ENCODE peak calls at places on chromosomes 12 and 14, in six cellular contexts. One of them, this sample, is unnamed.

GRCh38 chr14:93234798-93235197 is 27.7 kb downstream of the UBR7 start:
- DNase-seq in mesendoderm: peak
- DNase-seq in colonic mucosa: no peak
- DNase-seq in H9: no peak
- DNase-seq in MM.1S: no peak
- DNase-seq in astrocyte: peak
- DNase-seq in this sample: peak

GRCh38 chr12:57001448-57001906 is 4.9 kb downstream of the ZBTB39 start:
- DNase-seq in mesendoderm: peak
- DNase-seq in H9: peak
- DNase-seq in colonic mucosa: peak
- DNase-seq in astrocyte: no peak
- DNase-seq in MM.1S: peak
- DNase-seq in this sample: peak

GRCh38 chr12:6295187-6295811 is 15.2 kb upstream of the PLEKHG6 start:
- DNase-seq in astrocyte: peak
- DNase-seq in H9: no peak
- DNase-seq in MM.1S: no peak
- DNase-seq in mesendoderm: peak
- DNase-seq in colonic mucosa: peak
- DNase-seq in this sample: peak

GRCh38 chr12:94109154-94109553 is 39.2 kb upstream of the PLXNC1 start:
- DNase-seq in H9: no peak
- DNase-seq in mesendoderm: no peak
- DNase-seq in astrocyte: peak
- DNase-seq in colonic mucosa: no peak
- DNase-seq in MM.1S: no peak
- DNase-seq in this sample: peak

GRCh38 chr12:101521136-101521535 is 46.0 kb downstream of the SPIC start:
- DNase-seq in mesendoderm: peak
- DNase-seq in H9: no peak
- DNase-seq in astrocyte: no peak
- DNase-seq in colonic mucosa: no peak
- DNase-seq in MM.1S: no peak
- DNase-seq in this sample: no peak

GRCh38 chr14:31137214-31137889 is 70.2 kb downstream of the HECTD1 start:
- DNase-seq in mesendoderm: peak
- DNase-seq in H9: no peak
- DNase-seq in colonic mucosa: peak
- DNase-seq in MM.1S: no peak
- DNase-seq in astrocyte: no peak
- DNase-seq in this sample: no peak

GRCh38 chr14:103729496-103730448 is 14.2 kb downstream of the ZFYVE21 start:
- DNase-seq in mesendoderm: no peak
- DNase-seq in astrocyte: no peak
- DNase-seq in colonic mucosa: no peak
- DNase-seq in H9: no peak
- DNase-seq in MM.1S: no peak
- DNase-seq in this sample: no peak

GRCh38 chr14:25197885-25198284 is 147.9 kb upstream of the STXBP6 start:
- DNase-seq in MM.1S: no peak
- DNase-seq in mesendoderm: no peak
- DNase-seq in astrocyte: no peak
- DNase-seq in H9: no peak
- DNase-seq in colonic mucosa: no peak
- DNase-seq in this sample: no peak

GRCh38 chr14:72523397-72524157 is 370.3 kb downstream of the DPF3 start:
- DNase-seq in H9: no peak
- DNase-seq in astrocyte: no peak
- DNase-seq in colonic mucosa: no peak
- DNase-seq in MM.1S: no peak
- DNase-seq in mesendoderm: no peak
- DNase-seq in this sample: peak

GRCh38 chr12:27237790-27238771 is 6.0 kb upstream of the STK38L start:
- DNase-seq in MM.1S: peak
- DNase-seq in colonic mucosa: no peak
- DNase-seq in astrocyte: no peak
- DNase-seq in mesendoderm: peak
- DNase-seq in H9: no peak
- DNase-seq in this sample: peak

GRCh38 chr14:60922050-60922449 is 58.8 kb downstream of the TRMT5 start:
- DNase-seq in astrocyte: peak
- DNase-seq in H9: no peak
- DNase-seq in colonic mucosa: no peak
- DNase-seq in MM.1S: no peak
- DNase-seq in mesendoderm: no peak
- DNase-seq in this sample: peak

GRCh38 chr12:48389409-48389808 is 38.7 kb upstream of the ZNF641 start:
- DNase-seq in MM.1S: no peak
- DNase-seq in H9: no peak
- DNase-seq in astrocyte: no peak
- DNase-seq in mesendoderm: no peak
- DNase-seq in colonic mucosa: no peak
- DNase-seq in this sample: no peak

GRCh38 chr12:20300457-20300856 is 67.9 kb upstream of the PDE3A start:
- DNase-seq in MM.1S: no peak
- DNase-seq in H9: no peak
- DNase-seq in mesendoderm: no peak
- DNase-seq in astrocyte: no peak
- DNase-seq in colonic mucosa: no peak
- DNase-seq in this sample: no peak

GRCh38 chr12:13610280-13610679 is 371.1 kb downstream of the GRIN2B start:
- DNase-seq in H9: no peak
- DNase-seq in MM.1S: no peak
- DNase-seq in astrocyte: no peak
- DNase-seq in mesendoderm: no peak
- DNase-seq in colonic mucosa: no peak
- DNase-seq in this sample: no peak

DNA sequence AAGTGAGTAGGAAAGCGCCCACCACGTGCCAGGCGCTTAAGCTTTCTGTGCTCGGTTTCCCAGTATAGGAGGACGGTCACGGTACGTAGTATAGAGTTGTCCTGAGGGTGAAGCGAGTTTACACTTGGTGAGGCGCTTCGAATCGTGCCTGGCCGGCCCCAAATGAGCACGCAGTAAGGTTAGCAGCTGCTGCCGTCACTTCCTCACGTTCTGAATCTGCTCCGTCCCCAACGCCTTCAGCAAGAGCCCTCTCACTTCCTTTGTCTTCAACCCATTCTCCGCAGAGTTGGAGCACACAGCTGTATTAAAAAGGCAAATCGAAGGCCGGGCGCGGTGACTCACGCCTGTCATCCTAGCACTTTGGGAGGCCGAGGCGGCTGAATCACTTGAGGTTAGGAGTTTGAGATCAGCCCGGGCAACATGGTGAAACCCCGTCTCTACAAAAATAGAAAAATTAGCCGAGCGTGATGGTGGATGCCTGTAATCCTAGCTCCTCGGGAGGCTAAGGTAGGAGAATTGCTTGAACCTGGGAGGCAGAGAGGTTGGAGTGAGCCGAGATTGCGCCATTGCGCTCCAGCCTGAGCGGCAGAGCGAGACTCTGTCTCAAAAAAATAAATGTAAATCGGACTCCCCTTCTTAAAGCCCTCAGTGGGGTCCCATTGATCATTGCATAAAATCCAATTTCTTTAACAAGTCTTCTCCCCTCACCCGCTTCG is 725 bp downstream of the TDP1 start:
- DNase-seq in colonic mucosa: peak
- DNase-seq in astrocyte: peak
- DNase-seq in MM.1S: peak
- DNase-seq in H9: peak
- DNase-seq in mesendoderm: peak
- DNase-seq in this sample: peak
- H3K9ac ChIP-seq in colonic mucosa: peak
- H3K9ac ChIP-seq in astrocyte: peak
- H3K9ac ChIP-seq in MM.1S: peak
- H3K9ac ChIP-seq in H9: peak
- H3K9ac ChIP-seq in mesendoderm: peak
- H3K9ac ChIP-seq in this sample: peak

GRCh38 chr12:120955232-120955631 is 23.1 kb upstream of the HNF1A start:
- DNase-seq in mesendoderm: peak
- DNase-seq in MM.1S: no peak
- DNase-seq in astrocyte: no peak
- DNase-seq in H9: peak
- DNase-seq in colonic mucosa: no peak
- DNase-seq in this sample: no peak

GRCh38 chr12:120960657-120961056 is 17.7 kb upstream of the HNF1A start:
- DNase-seq in astrocyte: no peak
- DNase-seq in colonic mucosa: no peak
- DNase-seq in mesendoderm: no peak
- DNase-seq in H9: no peak
- DNase-seq in MM.1S: no peak
- DNase-seq in this sample: no peak

GRCh38 chr12:120959111-120959878 is 19.0 kb upstream of the HNF1A start:
- DNase-seq in H9: no peak
- DNase-seq in astrocyte: no peak
- DNase-seq in colonic mucosa: no peak
- DNase-seq in MM.1S: no peak
- DNase-seq in mesendoderm: no peak
- DNase-seq in this sample: no peak

GRCh38 chr12:120961604-120962486 is 16.5 kb upstream of the HNF1A start:
- DNase-seq in astrocyte: no peak
- DNase-seq in mesendoderm: no peak
- DNase-seq in colonic mucosa: peak
- DNase-seq in MM.1S: no peak
- DNase-seq in H9: peak
- DNase-seq in this sample: no peak

DNA sequence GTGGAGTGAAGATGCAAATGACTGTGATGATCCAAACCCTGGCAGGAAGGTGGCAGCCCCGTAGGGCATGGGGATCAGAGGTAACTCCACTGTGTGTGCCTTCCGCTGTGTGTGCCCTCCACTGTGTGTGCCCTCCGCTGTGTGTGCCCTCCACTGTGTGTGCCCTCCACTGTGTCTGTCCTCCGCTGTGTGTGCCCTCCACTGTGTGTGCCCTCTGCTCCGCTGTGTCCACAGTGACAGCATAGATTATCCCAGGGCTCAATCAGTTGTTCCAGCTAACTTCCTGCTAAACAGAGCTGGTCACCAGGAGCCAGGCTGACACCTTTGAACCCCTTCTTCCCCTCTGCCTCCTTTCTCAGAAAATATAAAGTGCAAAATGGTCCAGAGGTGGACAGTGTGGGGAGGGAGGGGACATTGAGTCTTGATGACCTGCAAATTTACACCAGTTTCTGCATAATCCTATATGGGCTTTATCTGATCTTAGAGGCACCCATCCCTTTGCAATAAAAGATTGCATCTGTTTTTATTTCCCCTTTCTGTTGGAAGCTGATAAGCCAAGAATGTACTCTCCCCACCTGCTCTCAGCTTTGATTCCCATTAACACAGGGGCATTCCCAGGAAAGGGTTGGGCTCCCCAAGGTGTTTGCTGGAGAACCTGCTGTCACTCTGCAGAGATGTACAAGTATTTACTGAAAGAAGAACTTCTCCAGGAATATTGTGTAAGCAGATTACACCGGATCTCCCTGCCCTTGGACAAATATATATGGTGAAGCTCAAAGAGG is 21.6 kb upstream of the HNF1A start:
- DNase-seq in MM.1S: no peak
- DNase-seq in astrocyte: no peak
- DNase-seq in H9: no peak
- DNase-seq in mesendoderm: no peak
- DNase-seq in colonic mucosa: peak
- DNase-seq in this sample: no peak
- H3K9ac ChIP-seq in MM.1S: no peak
- H3K9ac ChIP-seq in astrocyte: no peak
- H3K9ac ChIP-seq in H9: no peak
- H3K9ac ChIP-seq in mesendoderm: no peak
- H3K9ac ChIP-seq in colonic mucosa: no peak
- H3K9ac ChIP-seq in this sample: no peak

DNA sequence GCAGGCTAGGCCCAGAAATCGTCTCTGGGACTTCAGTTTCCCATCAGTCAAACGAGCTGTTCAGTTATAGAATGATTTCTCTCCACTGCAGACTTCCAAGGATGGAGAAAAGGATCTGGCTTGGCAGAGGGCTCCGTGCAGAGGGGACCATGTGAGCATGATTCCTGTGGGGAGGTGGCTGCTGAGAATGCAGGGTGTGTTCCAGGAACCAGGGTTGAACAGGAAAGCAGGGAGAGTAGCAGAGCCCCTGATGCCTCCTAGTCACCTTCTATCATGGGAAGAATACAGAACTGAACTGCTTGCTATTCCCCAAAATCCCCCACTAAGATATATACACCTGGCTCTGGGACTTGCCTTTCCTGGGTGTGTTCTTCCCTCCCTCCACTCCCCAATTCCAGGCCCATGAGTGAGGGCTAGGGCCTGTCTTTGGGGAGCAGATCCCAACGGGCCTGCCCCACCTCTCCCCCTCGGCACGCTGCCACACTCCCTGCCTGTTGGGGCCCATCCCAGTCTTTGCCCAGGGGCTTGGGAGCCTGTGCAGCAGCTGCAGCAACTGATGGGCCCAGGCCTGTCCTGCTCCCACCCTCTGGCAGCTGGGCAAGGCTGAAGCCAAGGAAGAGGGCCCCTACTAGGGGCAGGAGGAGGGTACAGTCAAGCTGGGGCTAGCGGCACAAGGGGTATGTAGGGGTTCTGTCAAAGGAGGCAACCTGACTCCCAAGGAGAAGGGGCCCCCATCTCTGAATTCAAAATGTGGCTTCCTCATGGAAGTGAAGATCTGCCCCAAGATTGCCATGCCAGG is 3.3 kb downstream of the AJUBA start:
- DNase-seq in colonic mucosa: peak
- DNase-seq in mesendoderm: no peak
- DNase-seq in MM.1S: no peak
- DNase-seq in astrocyte: no peak
- DNase-seq in H9: no peak
- DNase-seq in this sample: no peak
- H3K9ac ChIP-seq in colonic mucosa: no peak
- H3K9ac ChIP-seq in mesendoderm: peak
- H3K9ac ChIP-seq in MM.1S: no peak
- H3K9ac ChIP-seq in astrocyte: peak
- H3K9ac ChIP-seq in H9: no peak
- H3K9ac ChIP-seq in this sample: peak

DNA sequence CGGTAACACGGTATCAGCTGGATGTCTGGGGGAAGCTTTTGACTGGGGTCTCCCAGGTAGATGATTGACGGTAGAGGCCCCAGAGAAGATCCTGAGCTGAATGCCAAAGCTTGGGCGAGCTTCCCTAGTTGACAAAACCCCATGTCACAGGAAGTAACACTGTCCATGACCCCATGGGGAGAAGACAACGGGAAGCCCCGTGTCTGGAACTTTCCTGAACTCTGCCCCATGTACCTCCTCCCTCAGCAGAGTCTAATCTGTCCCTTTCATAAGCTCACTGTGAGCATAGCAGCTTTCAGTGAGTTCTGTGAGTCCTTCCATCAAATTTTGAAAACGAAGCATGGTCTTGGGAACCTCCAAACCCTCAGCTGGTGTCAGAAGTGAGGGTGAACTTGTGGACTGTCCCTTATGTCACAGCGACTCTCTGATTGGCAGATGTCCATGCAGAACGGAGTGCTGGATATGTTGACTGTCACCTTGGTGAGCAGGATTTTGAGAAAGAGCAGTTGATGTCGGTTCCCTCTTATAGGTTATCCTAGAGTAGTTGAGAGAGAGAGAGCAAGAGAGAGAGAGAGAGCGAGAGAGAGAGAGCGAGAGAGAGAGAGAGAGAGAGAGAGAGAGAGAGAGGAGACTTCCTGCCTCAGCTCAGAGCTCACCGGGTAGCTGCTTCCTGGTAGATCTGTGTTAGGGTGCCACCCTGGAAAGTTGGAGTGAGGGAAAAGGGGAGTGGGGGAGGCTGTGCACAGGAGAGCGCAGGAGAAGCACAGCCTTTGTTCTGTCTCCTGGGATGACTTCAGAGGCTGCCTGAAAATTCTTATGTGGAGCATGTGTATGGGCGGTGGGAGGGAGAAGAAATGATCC is 29.9 kb upstream of the BEGAIN start:
- DNase-seq in astrocyte: no peak
- DNase-seq in mesendoderm: no peak
- DNase-seq in MM.1S: no peak
- DNase-seq in colonic mucosa: no peak
- DNase-seq in H9: no peak
- DNase-seq in this sample: no peak
- H3K9ac ChIP-seq in astrocyte: no peak
- H3K9ac ChIP-seq in mesendoderm: no peak
- H3K9ac ChIP-seq in MM.1S: no peak
- H3K9ac ChIP-seq in colonic mucosa: no peak
- H3K9ac ChIP-seq in H9: no peak
- H3K9ac ChIP-seq in this sample: no peak